ENCODE peak calls at places on chromosomes 16 and 17, in nine cellular contexts. W is T-cell; O is iPS-NIHi11; B is amniotic stem cell; E is Caco-2; J is activated CD8-positive, alpha-beta T cell treated with anti-CD3 and anti-CD28 coated beads for 36 hours; U is GM12865; P is AML-193; M is RCC 7860. D is an unnamed sample.
A peak's percentile ranks its signal among the peaks of the same experiment; 100 is the strongest.

GRCh38 chr17:33241390-33241789 is 51.7 kb downstream of the ASIC2 start:
- DNase-seq in W (no peak), O (no peak), B (no peak), E (no peak), J (no peak), U (no peak), P (no peak), M (peak; percentile 64), D (no peak)

GRCh38 chr16:58461056-58461455 is 38.9 kb upstream of the NDRG4 start:
- DNase-seq in W (no peak), O (no peak), B (no peak), E (no peak), J (no peak), U (no peak), P (no peak), M (peak; percentile 61), D (no peak)

GRCh38 chr17:51371732-51372151 is 111.4 kb downstream of the UTP18 start:
- DNase-seq in W (peak; percentile 12), O (peak; percentile 84), B (no peak), E (peak; percentile 67), J (peak; percentile 52), U (peak; percentile 83), P (peak; percentile 89), M (peak; percentile 66), D (peak; percentile 72)

GRCh38 chr16:56911771-56912541 is 20.0 kb upstream of the HERPUD1 start:
- DNase-seq in W (no peak), O (peak; percentile 46), B (no peak), E (peak; percentile 48), J (no peak), U (peak; percentile 85), P (no peak), M (no peak), D (peak; percentile 65)

GRCh38 chr16:456891-457483 is 31.5 kb downstream of the RAB11FIP3 start:
- DNase-seq in W (no peak), O (peak; percentile 42), B (no peak), E (no peak), J (no peak), U (no peak), P (no peak), M (no peak), D (no peak)

GRCh38 chr17:68539536-68540469 is 27.6 kb downstream of the PRKAR1A start:
- DNase-seq in W (no peak), O (no peak), B (no peak), E (peak; percentile 14), J (no peak), U (peak; percentile 35), P (no peak), M (no peak), D (no peak)

GRCh38 chr16:85551319-85551978 is 61.7 kb upstream of the GSE1 start:
- DNase-seq in W (no peak), O (no peak), B (no peak), E (no peak), J (peak; percentile 65), U (no peak), P (no peak), M (no peak), D (no peak)

GRCh38 chr17:14815079-14815478 is 450.0 kb downstream of the PMP22 start:
- DNase-seq in W (no peak), O (no peak), B (no peak), E (no peak), J (no peak), U (no peak), P (no peak), M (no peak), D (no peak)

GRCh38 chr16:20114356-20114755 is 40.7 kb upstream of the GPR139 start:
- DNase-seq in W (no peak), O (no peak), B (no peak), E (no peak), J (no peak), U (no peak), P (no peak), M (peak; percentile 52), D (no peak)

GRCh38 chr16:27404163-27404823 is 2.3 kb downstream of the IL21R start:
- DNase-seq in W (no peak), O (no peak), B (no peak), E (no peak), J (peak; percentile 68), U (peak; percentile 81), P (no peak), M (no peak), D (no peak)

GRCh38 chr17:81049973-81050551 is 15.1 kb downstream of the BAIAP2 start:
- DNase-seq in W (no peak), O (no peak), B (no peak), E (no peak), J (no peak), U (peak; percentile 53), P (no peak), M (peak; percentile 91), D (no peak)

GRCh38 chr16:2027024-2028010 is 615 bp downstream of the NHERF2 start:
- DNase-seq in W (no peak), O (no peak), B (no peak), E (peak; percentile 51), J (no peak), U (no peak), P (no peak), M (peak; percentile 25), D (peak; percentile 86)

GRCh38 chr16:88376835-88377726 is 5.7 kb upstream of the ZNF469 start:
- DNase-seq in W (no peak), O (no peak), B (no peak), E (no peak), J (no peak), U (no peak), P (no peak), M (no peak), D (peak; percentile 64)

GRCh38 chr17:1573932-1574696 is 11.5 kb upstream of the PITPNA start:
- DNase-seq in W (peak; percentile 19), O (peak; percentile 95), B (peak; percentile 45), E (peak; percentile 86), J (peak; percentile 86), U (peak; percentile 86), P (peak; percentile 19), M (peak; percentile 30), D (peak; percentile 98)

GRCh38 chr17:51951737-51952136 is 206.8 kb downstream of the CA10 start:
- DNase-seq in W (no peak), O (no peak), B (no peak), E (no peak), J (no peak), U (no peak), P (no peak), M (no peak), D (no peak)

GRCh38 chr17:82876149-82876548 is 36.3 kb upstream of the ZNF750 start:
- DNase-seq in W (no peak), O (no peak), B (no peak), E (peak; percentile 52), J (no peak), U (no peak), P (no peak), M (no peak), D (no peak)

GRCh38 chr17:37642706-37643105 is 540 bp downstream of the DDX52 start:
- DNase-seq in W (no peak), O (peak; percentile 16), B (peak; percentile 18), E (peak; percentile 12), J (peak; percentile 8), U (no peak), P (no peak), M (no peak), D (peak; percentile 23)

GRCh38 chr16:66296591-66296990 is 69.9 kb upstream of the CDH5 start:
- DNase-seq in W (no peak), O (no peak), B (no peak), E (no peak), J (no peak), U (no peak), P (no peak), M (no peak), D (no peak)

GRCh38 chr16:82396509-82396908 is 226.5 kb upstream of the MPHOSPH6 start:
- DNase-seq in W (no peak), O (no peak), B (no peak), E (no peak), J (no peak), U (no peak), P (no peak), M (no peak), D (no peak)

GRCh38 chr17:49575524-49576120 is at the start of gene NXPH3:
- DNase-seq in W (peak; percentile 44), O (peak; percentile 89), B (no peak), E (peak; percentile 98), J (peak; percentile 75), U (peak; percentile 67), P (no peak), M (no peak), D (peak; percentile 95)

GRCh38 chr17:70796757-70797156 is 627.4 kb downstream of the KCNJ2 start:
- DNase-seq in W (no peak), O (no peak), B (no peak), E (no peak), J (no peak), U (no peak), P (no peak), M (no peak), D (no peak)

GRCh38 chr16:69563605-69564580 is 1.9 kb upstream of the NFAT5 start:
- DNase-seq in W (peak; percentile 14), O (peak; percentile 34), B (no peak), E (peak; percentile 22), J (peak; percentile 89), U (peak; percentile 92), P (peak; percentile 53), M (no peak), D (peak; percentile 47)

GRCh38 chr17:76274559-76274956 is 9.4 kb downstream of the UBALD2 start:
- DNase-seq in W (no peak), O (no peak), B (no peak), E (no peak), J (peak; percentile 16), U (no peak), P (no peak), M (no peak), D (no peak)

GRCh38 chr16:20899503-20900298 is 457 bp downstream of the DCUN1D3 start:
- DNase-seq in W (no peak), O (no peak), B (no peak), E (peak; percentile 75), J (no peak), U (no peak), P (peak; percentile 21), M (no peak), D (no peak)

GRCh38 chr17:39563476-39563875 is 44.2 kb downstream of the NEUROD2 start:
- DNase-seq in W (no peak), O (peak; percentile 31), B (no peak), E (no peak), J (no peak), U (no peak), P (no peak), M (no peak), D (peak; percentile 68)

D was measured in H7.